ENCODE peak calls at places on chromosomes 3 and 15, in four cellular contexts. A, K, D and I are unnamed samples.
A peak's percentile ranks its signal among the peaks of the same experiment; 100 is the strongest.

GRCh38 chr15:81493246-81493645 is 119.2 kb upstream of the TMC3 start:
- DNase-seq in A (no peak), D (no peak), K (no peak), I (no peak)

GRCh38 chr3:66496731-66497130 is 4.1 kb downstream of the LRIG1 start:
- DNase-seq in D (no peak), A (no peak), K (no peak), I (no peak)

GRCh38 chr3:184602406-184603155 is 41.0 kb downstream of the EPHB3 start:
- DNase-seq in D (no peak), A (no peak), K (no peak), I (no peak)

GRCh38 chr3:122219242-122219872 is 35.9 kb downstream of the CASR start:
- DNase-seq in D (no peak), K (no peak), A (no peak), I (no peak)

GRCh38 chr3:59412506-59412905 is 362.7 kb upstream of the CFAP20DC start:
- DNase-seq in K (no peak), A (peak; percentile 35), D (no peak), I (no peak)

GRCh38 chr3:130932979-130933378 is 39.1 kb downstream of the ATP2C1 start:
- DNase-seq in K (no peak), D (no peak), A (no peak), I (no peak)

GRCh38 chr15:62071711-62072308 is 5.0 kb downstream of the C2CD4A start:
- DNase-seq in D (no peak), A (peak; percentile 55), K (no peak), I (no peak)

GRCh38 chr3:138854940-138855339 is 20.2 kb upstream of the PIK3CB start:
- DNase-seq in D (no peak), K (no peak), A (no peak), I (no peak)

GRCh38 chr3:124770341-124771082 is 40.3 kb downstream of the UMPS start:
- DNase-seq in A (no peak), D (no peak), K (no peak), I (peak; percentile 86)

GRCh38 chr15:80844011-80844732 is 65.0 kb downstream of the CEMIP start:
- DNase-seq in K (no peak), A (peak; percentile 77), D (no peak), I (no peak)

GRCh38 chr3:46922871-46923558 is 45.5 kb downstream of the PTH1R start:
- DNase-seq in D (no peak), K (no peak), A (no peak), I (peak; percentile 61)

GRCh38 chr15:57866149-57866736 is 159.7 kb downstream of the POLR2M start:
- DNase-seq in D (peak; percentile 31), A (peak; percentile 37), K (no peak), I (no peak)

GRCh38 chr3:187136936-187137335 is 2.4 kb downstream of the RPL39L start:
- DNase-seq in A (peak; percentile 41), D (no peak), K (no peak), I (no peak)

GRCh38 chr15:56042982-56043980 is 49.9 kb upstream of the NEDD4 start:
- DNase-seq in A (no peak), K (no peak), D (no peak), I (no peak)

GRCh38 chr3:58032186-58032585 is 24.0 kb downstream of the FLNB start:
- DNase-seq in A (peak; percentile 70), D (no peak), K (no peak), I (no peak)

GRCh38 chr3:20773320-20773984 is 587.4 kb upstream of the SGO1 start:
- DNase-seq in D (no peak), A (no peak), K (no peak), I (no peak)

GRCh38 chr15:100295939-100296338 is 45.8 kb downstream of the ADAMTS17 start:
- DNase-seq in K (no peak), D (no peak), A (no peak), I (no peak)

GRCh38 chr3:42179110-42179725 is 86.8 kb downstream of the CCK start:
- DNase-seq in K (peak; percentile 57), A (peak; percentile 77), D (no peak), I (peak; percentile 63)

GRCh38 chr3:60932669-60933068 is 318.6 kb downstream of the FHIT start:
- DNase-seq in A (peak; percentile 2), K (no peak), D (no peak), I (no peak)

GRCh38 chr3:152060701-152061100 is 187.3 kb downstream of the SUCNR1 start:
- DNase-seq in D (no peak), A (peak; percentile 36), K (no peak), I (no peak)

GRCh38 chr3:141261472-141262171 is 30.0 kb downstream of the PXYLP1 start:
- DNase-seq in A (no peak), D (no peak), K (no peak), I (peak; percentile 19)

GRCh38 chr15:70195808-70196304 is 98.1 kb upstream of the TLE3 start:
- DNase-seq in K (peak; percentile 44), D (no peak), A (peak; percentile 89), I (peak; percentile 95)

GRCh38 chr15:100022426-100022825 is 289.2 kb upstream of the LYSMD4 start:
- DNase-seq in A (peak; percentile 23), K (no peak), D (no peak), I (no peak)

GRCh38 chr3:111194048-111194447 is 122.4 kb downstream of the NECTIN3 start:
- DNase-seq in D (no peak), K (no peak), A (no peak), I (no peak)

GRCh38 chr3:115212615-115213014 is 65.5 kb upstream of the ZBTB20 start:
- DNase-seq in K (no peak), A (no peak), D (no peak), I (no peak)

GRCh38 chr15:78307977-78308376 is 8.6 kb upstream of the SKIC8 start:
- DNase-seq in K (no peak), A (no peak), D (no peak), I (no peak)

GRCh38 chr3:195162033-195162669 is 108.8 kb downstream of the XXYLT1 start:
- DNase-seq in D (peak; percentile 13), K (no peak), A (no peak), I (no peak)

GRCh38 chr3:45506751-45507391 is 87.7 kb upstream of the LIMD1 start:
- DNase-seq in D (no peak), A (no peak), K (no peak), I (no peak)

DNA sequence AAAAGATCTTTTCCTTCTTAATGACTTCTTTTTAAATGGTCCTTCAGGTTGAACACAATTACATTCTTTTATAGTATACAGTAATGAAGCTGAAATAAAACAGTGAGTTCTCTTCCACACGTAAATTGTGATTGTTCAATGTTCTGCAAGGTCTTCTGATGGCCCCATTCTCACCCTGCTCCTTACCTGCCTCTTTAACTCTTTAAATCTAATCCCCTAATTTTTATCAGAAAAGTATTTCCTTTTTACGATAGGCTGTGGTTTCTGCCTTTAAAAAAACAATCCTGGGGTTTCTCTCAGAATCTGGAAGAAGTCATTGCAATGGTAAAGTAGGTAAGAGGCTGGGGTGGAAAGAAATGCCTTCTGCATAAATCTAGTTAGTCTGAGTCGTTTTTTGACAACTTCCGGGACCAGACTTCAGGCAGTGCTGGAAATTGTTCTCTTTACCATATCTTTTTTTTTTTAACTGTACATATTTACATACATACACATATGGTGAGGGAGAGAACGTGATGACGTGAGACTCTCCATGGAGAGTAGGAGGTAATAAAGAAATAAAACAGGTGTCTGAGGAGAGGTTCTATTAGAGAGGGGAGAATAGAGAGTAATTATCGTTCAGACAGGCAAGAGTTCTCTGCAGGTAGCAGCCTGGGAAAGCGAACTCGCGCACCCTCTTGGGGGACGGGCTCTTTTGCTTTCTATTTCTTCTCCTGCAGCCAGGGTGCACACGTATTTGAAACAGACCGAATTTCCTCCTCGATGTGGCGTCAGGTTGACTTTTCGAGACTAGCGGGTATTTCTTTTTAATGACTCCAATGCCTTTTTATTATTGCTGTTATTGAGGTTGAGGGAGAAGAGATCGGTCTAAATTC is at the start of gene SIDT1:
- DNase-seq in D (peak; percentile 70), A (no peak), K (no peak), I (no peak)
- TF ChIP-seq CTCF in D (peak; percentile 13), A (peak; percentile 13), K (no peak), I (no peak)

GRCh38 chr3:98991393-98991792 is 89.9 kb upstream of the DCBLD2 start:
- DNase-seq in D (no peak), K (no peak), A (peak; percentile 20), I (no peak)
- TF ChIP-seq CTCF in D (no peak), K (no peak), A (peak; percentile 42), I (no peak)

GRCh38 chr3:179236676-179237301 is 14.1 kb downstream of the KCNMB3 start:
- DNase-seq in A (no peak), D (no peak), K (no peak), I (no peak)
- TF ChIP-seq CTCF in A (no peak), D (no peak), K (no peak), I (no peak)

DNA sequence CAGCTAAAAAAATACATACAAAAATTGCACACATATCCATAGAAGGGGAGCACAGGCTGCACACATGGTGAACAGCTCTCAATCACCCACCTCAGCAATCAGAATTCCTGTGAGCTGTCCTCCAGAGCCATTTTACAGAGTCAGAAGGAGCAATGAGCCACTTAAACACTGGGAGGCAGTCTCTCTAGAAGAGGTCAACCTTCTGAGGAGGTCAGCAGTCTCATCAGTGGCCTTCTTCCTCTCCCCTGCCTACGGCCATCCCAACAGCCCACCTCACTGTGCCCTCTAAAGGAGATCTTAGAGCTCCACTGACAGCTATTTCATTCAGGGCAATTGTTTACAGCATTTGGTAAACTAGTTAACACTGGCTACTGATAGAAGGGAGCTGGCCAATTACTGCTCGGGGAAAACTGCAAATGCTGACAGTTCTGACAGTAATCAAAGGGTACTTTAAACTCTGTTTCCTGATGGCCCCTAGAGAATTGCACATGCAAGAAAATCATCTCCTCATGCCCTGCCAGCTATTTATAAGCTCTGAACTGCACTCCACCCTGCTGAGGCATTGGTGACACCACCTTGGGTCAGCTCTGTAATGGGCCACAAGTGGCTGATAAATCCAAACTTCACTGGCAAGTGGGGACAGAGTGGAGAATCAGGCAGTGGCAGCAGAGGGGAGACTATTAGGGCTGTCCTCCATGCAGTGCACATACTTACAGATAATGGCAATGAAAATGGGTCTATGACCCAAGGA is 42.1 kb upstream of the TSPAN3 start:
- DNase-seq in D (no peak), K (no peak), A (peak; percentile 6), I (no peak)
- TF ChIP-seq CTCF in D (no peak), K (no peak), A (no peak), I (no peak)

DNA sequence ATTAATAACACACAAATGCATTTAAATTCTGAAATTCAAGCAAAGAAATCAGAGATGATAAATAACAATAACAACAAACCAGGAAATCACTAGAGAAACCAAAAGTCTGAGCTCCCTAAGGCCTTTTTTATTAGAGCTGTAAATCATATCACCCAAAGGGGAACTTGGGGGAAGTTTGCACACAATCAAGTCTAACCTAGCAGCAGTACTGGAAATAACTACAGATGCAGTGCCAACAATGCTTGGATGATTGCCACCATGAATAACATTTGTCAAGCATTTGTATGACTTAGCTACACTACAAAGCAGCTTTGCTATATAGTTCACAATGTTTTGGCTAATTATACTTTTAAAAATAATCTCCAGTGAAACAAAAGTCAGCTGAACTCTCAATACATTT is 27.8 kb downstream of the SHQ1 start:
- DNase-seq in K (peak; percentile 34), A (peak; percentile 87), D (no peak), I (no peak)
- TF ChIP-seq CTCF in K (no peak), A (no peak), D (no peak), I (no peak)

GRCh38 chr3:53045107-53045783 is 628 bp downstream of the SFMBT1 start:
- DNase-seq in A (peak; percentile 44), K (peak; percentile 5), D (peak; percentile 61), I (peak; percentile 72)
- TF ChIP-seq CTCF in A (no peak), K (no peak), D (no peak), I (no peak)